ENCODE peak calls at places on chromosomes 11 and 22, in eight cellular contexts. Z is tibial artery, T is heart right ventricle, J is spleen, P is mammary epithelial cell, I is GM23338, Q is heart left ventricle, R is ovary. U is an unnamed sample. For H3K36me3 and H3K27me3, the result is how much of the 10 kb centered on the place peaks cover.

GRCh38 chr22:45240137-45240809 is 421 bp downstream of the KIAA0930 start:
- DNase-seq in Z (no peak), R (peak), I (peak), T (no peak), J (peak), Q (no peak), P (peak), U (no peak)

GRCh38 chr11:74672956-74673895 is 58.0 kb downstream of the CHRDL2 start:
- DNase-seq in P (peak), T (peak), I (no peak), J (peak), Z (peak), R (peak), Q (peak), U (peak)

GRCh38 chr22:47366026-47366767 is 603.7 kb downstream of the TBC1D22A start:
- DNase-seq in R (no peak), T (no peak), I (no peak), Q (no peak), Z (no peak), P (no peak), J (peak), U (no peak)

GRCh38 chr11:119192111-119192510 is 6.8 kb downstream of the NHERF4 start:
- DNase-seq in J (peak), Z (no peak), R (no peak), P (no peak), Q (no peak), I (no peak), T (no peak), U (no peak)

GRCh38 chr11:125925247-125925740 is 20.6 kb upstream of the VSIG10L2 start:
- DNase-seq in Z (no peak), J (no peak), R (no peak), Q (no peak), I (no peak), T (no peak), P (no peak), U (peak)

GRCh38 chr11:75969626-75970308 is 154.8 kb downstream of the UVRAG start:
- DNase-seq in I (no peak), Z (no peak), Q (no peak), P (peak), T (no peak), J (no peak), R (no peak), U (no peak)

GRCh38 chr11:36343436-36343835 is 47.3 kb downstream of the PRR5L start:
- DNase-seq in P (no peak), I (no peak), J (no peak), T (no peak), Z (no peak), Q (no peak), R (no peak), U (no peak)

GRCh38 chr22:17012267-17012666 is 4.2 kb upstream of the GAB4 start:
- DNase-seq in T (no peak), I (no peak), P (no peak), Z (no peak), J (no peak), Q (no peak), R (no peak), U (no peak)

GRCh38 chr11:134046681-134047449 is 22.0 kb upstream of the JAM3 start:
- DNase-seq in T (no peak), P (no peak), I (no peak), Z (peak), J (no peak), Q (no peak), R (no peak), U (no peak)
- H3K4me3 ChIP-seq in T (no peak), P (no peak), I (no peak), Z (peak), J (no peak), Q (peak), R (no peak), U (no peak)

DNA sequence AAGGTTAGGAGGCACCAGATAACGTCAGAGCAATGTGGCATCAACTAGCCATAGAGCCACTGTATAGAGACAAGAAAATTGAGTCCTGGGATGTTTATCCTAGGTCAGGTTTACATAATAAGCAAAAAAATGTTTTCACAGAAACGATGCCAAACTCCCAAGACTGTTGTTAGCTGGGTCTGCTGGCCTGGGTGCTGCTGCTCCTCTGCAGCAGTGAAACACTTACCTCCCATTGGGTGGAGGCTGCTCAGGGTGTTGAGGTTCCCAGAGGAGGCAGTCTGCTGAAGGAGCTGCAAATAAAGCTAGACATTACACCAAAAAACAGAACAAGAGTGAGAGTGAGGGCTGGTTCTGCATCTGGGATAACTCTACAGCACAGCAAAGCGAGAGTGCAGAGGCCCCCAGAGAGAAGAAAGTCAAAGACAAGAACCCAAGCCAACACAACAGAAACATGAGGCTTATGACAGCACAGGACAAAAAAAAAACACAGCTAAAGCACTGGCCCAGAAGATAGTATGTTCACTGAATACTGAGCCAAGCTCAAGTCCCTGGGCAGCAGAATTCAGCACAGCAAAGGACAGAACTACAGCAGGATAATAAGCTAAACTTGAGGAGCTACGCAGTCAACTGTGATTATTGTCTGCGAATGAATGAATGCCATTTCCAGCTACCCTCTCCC is 29.9 kb upstream of the RAPSN start:
- DNase-seq in Q (no peak), P (no peak), J (no peak), T (no peak), R (no peak), Z (no peak), I (no peak), U (no peak)
- H3K36me3 ChIP-seq in Q (half or more), P (under half), J (half or more), T (half or more), R (under half), Z (half or more), I (half or more), U (under half)

DNA sequence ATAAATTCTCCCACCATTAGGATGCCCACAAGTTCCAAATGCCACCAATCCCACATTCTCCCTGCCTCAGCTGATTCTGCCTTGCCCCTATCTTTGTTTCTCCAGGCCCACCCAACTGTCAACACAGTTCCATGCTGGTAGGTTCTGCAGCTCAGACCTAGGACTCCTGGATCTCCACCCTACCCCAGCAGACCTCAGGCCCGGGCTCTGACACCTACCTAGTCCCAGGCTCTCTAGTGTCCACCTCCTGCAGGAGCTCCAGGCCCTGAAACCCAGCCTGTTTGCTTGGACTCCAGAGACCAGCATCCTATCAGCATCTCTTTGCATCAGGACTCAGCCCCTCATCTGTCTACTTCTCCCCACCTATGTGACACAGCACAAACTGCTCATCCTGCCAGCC is 86.5 kb downstream of the PDE2A start:
- DNase-seq in J (peak), P (no peak), T (no peak), I (no peak), Z (no peak), R (peak), Q (no peak), U (no peak)
- H3K27me3 ChIP-seq in J (under half), P (under half), T (under half), I (half or more), Z (under half), R (under half), Q (under half), U (under half)

GRCh38 chr11:31803813-31804438 is 7.2 kb downstream of the PAX6 start:
- DNase-seq in I (peak), J (no peak), R (no peak), T (no peak), Q (no peak), Z (no peak), P (no peak), U (no peak)
- H3K4me3 ChIP-seq in I (peak), J (peak), R (no peak), T (peak), Q (no peak), Z (no peak), P (no peak), U (no peak)

DNA sequence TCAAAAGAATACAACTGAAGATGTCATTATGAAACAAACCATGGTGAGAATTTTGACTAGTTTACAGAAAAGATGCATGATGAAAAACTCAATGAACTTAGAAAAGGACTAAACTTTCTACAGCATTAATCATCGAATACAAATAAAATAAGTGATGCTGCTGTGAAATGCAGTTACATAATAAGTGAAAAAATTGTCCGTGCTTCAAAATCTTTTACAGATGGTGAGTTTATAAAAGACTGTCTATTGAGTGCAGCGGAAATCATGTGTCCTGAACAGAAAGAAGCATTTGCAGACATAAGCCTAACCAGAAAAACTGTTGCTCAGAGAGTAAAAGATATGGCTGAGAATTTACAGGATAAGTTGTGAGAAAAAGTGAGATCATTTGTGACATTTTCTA is 33.8 kb downstream of the NEAT1 start:
- DNase-seq in J (no peak), Q (no peak), T (no peak), Z (no peak), R (no peak), I (no peak), P (no peak), U (no peak)
- H3K36me3 ChIP-seq in J (under half), Q (under half), T (under half), Z (under half), R (under half), I (under half), P (under half), U (under half)

U was measured in body of pancreas.